ENCODE peak calls at places on chromosomes 5 and 9, in seven cellular contexts. One of them, this sample, is unnamed. For H3K27me3, the result is how much of the 10 kb centered on the place peaks cover.

GRCh38 chr5:41270423-41271251 is 57.3 kb upstream of the C6 start:
- DNase-seq in GM12878: no peak
- DNase-seq in HCT116: peak
- DNase-seq in H1: no peak
- DNase-seq in K562: no peak
- DNase-seq in HepG2: peak
- DNase-seq in SK-N-SH: peak
- DNase-seq in this sample: peak

GRCh38 chr5:31990296-31990695 is 183.8 kb downstream of the GOLPH3 start:
- DNase-seq in GM12878: no peak
- DNase-seq in HCT116: no peak
- DNase-seq in H1: no peak
- DNase-seq in K562: no peak
- DNase-seq in HepG2: no peak
- DNase-seq in SK-N-SH: no peak
- DNase-seq in this sample: no peak

GRCh38 chr9:126894052-126894603 is 20.5 kb upstream of the RALGPS1 start:
- DNase-seq in GM12878: no peak
- DNase-seq in HCT116: no peak
- DNase-seq in H1: no peak
- DNase-seq in K562: no peak
- DNase-seq in HepG2: no peak
- DNase-seq in SK-N-SH: no peak
- DNase-seq in this sample: no peak

GRCh38 chr5:113059232-113059805 is 82.7 kb downstream of the DCP2 start:
- DNase-seq in GM12878: no peak
- DNase-seq in HCT116: no peak
- DNase-seq in H1: no peak
- DNase-seq in K562: no peak
- DNase-seq in HepG2: no peak
- DNase-seq in SK-N-SH: peak
- DNase-seq in this sample: no peak

GRCh38 chr9:1157836-1158235 is 107.7 kb downstream of the DMRT2 start:
- DNase-seq in GM12878: no peak
- DNase-seq in HCT116: no peak
- DNase-seq in H1: no peak
- DNase-seq in K562: no peak
- DNase-seq in HepG2: no peak
- DNase-seq in SK-N-SH: no peak
- DNase-seq in this sample: no peak

GRCh38 chr9:89996717-89997116 is 391.9 kb downstream of the GADD45G start:
- DNase-seq in GM12878: no peak
- DNase-seq in HCT116: no peak
- DNase-seq in H1: no peak
- DNase-seq in K562: no peak
- DNase-seq in HepG2: peak
- DNase-seq in SK-N-SH: no peak
- DNase-seq in this sample: no peak

GRCh38 chr5:180201051-180201987 is 7.7 kb downstream of the RASGEF1C start:
- DNase-seq in GM12878: no peak
- DNase-seq in HCT116: peak
- DNase-seq in H1: peak
- DNase-seq in K562: peak
- DNase-seq in HepG2: peak
- DNase-seq in SK-N-SH: peak
- DNase-seq in this sample: peak

GRCh38 chr9:137254624-137255447 is at the start of gene NELFB:
- DNase-seq in GM12878: peak
- DNase-seq in HCT116: no peak
- DNase-seq in H1: no peak
- DNase-seq in K562: peak
- DNase-seq in HepG2: peak
- DNase-seq in SK-N-SH: peak
- DNase-seq in this sample: no peak

GRCh38 chr9:81032831-81033230 is 656.5 kb downstream of the TLE1 start:
- DNase-seq in GM12878: no peak
- DNase-seq in HCT116: no peak
- DNase-seq in H1: no peak
- DNase-seq in K562: no peak
- DNase-seq in HepG2: no peak
- DNase-seq in SK-N-SH: no peak
- DNase-seq in this sample: no peak

GRCh38 chr5:72063219-72063819 is 44.0 kb upstream of the MAP1B start:
- DNase-seq in GM12878: no peak
- DNase-seq in HCT116: no peak
- DNase-seq in H1: no peak
- DNase-seq in K562: peak
- DNase-seq in HepG2: peak
- DNase-seq in SK-N-SH: no peak
- DNase-seq in this sample: no peak

GRCh38 chr5:91514408-91514807 is 131.3 kb upstream of the ARRDC3 start:
- DNase-seq in GM12878: no peak
- DNase-seq in HCT116: no peak
- DNase-seq in H1: no peak
- DNase-seq in K562: no peak
- DNase-seq in HepG2: no peak
- DNase-seq in SK-N-SH: no peak
- DNase-seq in this sample: no peak

GRCh38 chr9:74496819-74497749 is at the start of gene RORB:
- DNase-seq in GM12878: no peak
- DNase-seq in HCT116: no peak
- DNase-seq in H1: no peak
- DNase-seq in K562: peak
- DNase-seq in HepG2: no peak
- DNase-seq in SK-N-SH: peak
- DNase-seq in this sample: no peak

GRCh38 chr5:112253478-112254250 is 165.4 kb downstream of the EPB41L4A start:
- DNase-seq in GM12878: no peak
- DNase-seq in HCT116: no peak
- DNase-seq in H1: no peak
- DNase-seq in K562: no peak
- DNase-seq in HepG2: no peak
- DNase-seq in SK-N-SH: no peak
- DNase-seq in this sample: no peak

GRCh38 chr9:37760416-37761165 is 7.0 kb downstream of the TRMT10B start:
- DNase-seq in GM12878: no peak
- DNase-seq in HCT116: no peak
- DNase-seq in H1: no peak
- DNase-seq in K562: no peak
- DNase-seq in HepG2: peak
- DNase-seq in SK-N-SH: no peak
- DNase-seq in this sample: no peak

GRCh38 chr5:110441035-110441434 is 285.4 kb downstream of the TMEM232 start:
- DNase-seq in GM12878: no peak
- DNase-seq in HCT116: peak
- DNase-seq in H1: peak
- DNase-seq in K562: no peak
- DNase-seq in HepG2: peak
- DNase-seq in SK-N-SH: peak
- DNase-seq in this sample: peak

GRCh38 chr5:36878421-36879088 is 2.0 kb downstream of the NIPBL start:
- DNase-seq in GM12878: no peak
- DNase-seq in HCT116: no peak
- DNase-seq in H1: no peak
- DNase-seq in K562: peak
- DNase-seq in HepG2: peak
- DNase-seq in SK-N-SH: peak
- DNase-seq in this sample: no peak
- TF ChIP-seq SIN3A in GM12878: no peak
- TF ChIP-seq SIN3A in HCT116: no peak
- TF ChIP-seq SIN3A in H1: peak
- TF ChIP-seq SIN3A in K562: no peak
- TF ChIP-seq SIN3A in HepG2: no peak
- TF ChIP-seq SIN3A in SK-N-SH: peak
- TF ChIP-seq SIN3A in this sample: no peak

GRCh38 chr5:50501510-50502209 is 60.6 kb upstream of the EMB start:
- DNase-seq in GM12878: peak
- DNase-seq in HCT116: no peak
- DNase-seq in H1: no peak
- DNase-seq in K562: no peak
- DNase-seq in HepG2: no peak
- DNase-seq in SK-N-SH: no peak
- DNase-seq in this sample: no peak
- H3K27ac ChIP-seq in GM12878: no peak
- H3K27ac ChIP-seq in HCT116: no peak
- H3K27ac ChIP-seq in H1: no peak
- H3K27ac ChIP-seq in K562: no peak
- H3K27ac ChIP-seq in HepG2: no peak
- H3K27ac ChIP-seq in SK-N-SH: no peak
- H3K27ac ChIP-seq in this sample: no peak

GRCh38 chr5:1865486-1865885 is 17.2 kb downstream of the IRX4 start:
- DNase-seq in GM12878: no peak
- DNase-seq in HCT116: no peak
- DNase-seq in H1: no peak
- DNase-seq in K562: no peak
- DNase-seq in HepG2: no peak
- DNase-seq in SK-N-SH: no peak
- DNase-seq in this sample: no peak
- H3K27me3 ChIP-seq in GM12878: under half
- H3K27me3 ChIP-seq in HCT116: under half
- H3K27me3 ChIP-seq in H1: under half
- H3K27me3 ChIP-seq in K562: half or more
- H3K27me3 ChIP-seq in HepG2: under half
- H3K27me3 ChIP-seq in SK-N-SH: half or more
- H3K27me3 ChIP-seq in this sample: under half

GRCh38 chr5:44779167-44779566 is 29.6 kb upstream of the MRPS30 start:
- DNase-seq in GM12878: no peak
- DNase-seq in HCT116: no peak
- DNase-seq in H1: no peak
- DNase-seq in K562: no peak
- DNase-seq in HepG2: no peak
- DNase-seq in SK-N-SH: no peak
- DNase-seq in this sample: no peak

GRCh38 chr5:44770936-44771717 is 37.6 kb upstream of the MRPS30 start:
- DNase-seq in GM12878: no peak
- DNase-seq in HCT116: no peak
- DNase-seq in H1: no peak
- DNase-seq in K562: no peak
- DNase-seq in HepG2: no peak
- DNase-seq in SK-N-SH: peak
- DNase-seq in this sample: no peak

DNA sequence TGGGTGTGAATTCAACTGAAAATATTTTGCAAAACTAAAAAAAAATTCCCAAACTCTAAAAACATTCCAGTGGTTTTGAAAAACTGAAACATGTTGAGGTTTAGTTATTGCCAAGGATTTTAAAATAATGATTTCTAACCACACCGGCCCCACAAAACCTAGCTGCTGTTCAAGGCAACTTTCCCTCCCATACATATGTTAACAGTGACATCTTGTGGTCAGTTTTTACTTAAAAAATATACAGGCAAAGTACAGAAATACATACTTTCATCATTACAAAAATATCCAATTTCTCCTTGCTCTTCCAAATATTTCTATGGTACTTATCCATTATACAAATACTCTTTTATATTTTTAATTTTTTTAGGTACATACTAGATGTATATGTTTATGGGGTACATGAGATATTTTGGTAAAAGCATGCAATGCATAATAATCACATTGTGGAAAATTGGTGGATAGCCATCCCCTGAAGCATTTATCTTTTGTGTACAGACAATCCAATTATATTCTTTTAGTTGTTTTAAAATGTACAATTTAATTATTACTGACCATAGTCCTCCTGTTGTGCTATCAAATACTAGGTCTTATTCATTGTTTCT is 34.4 kb upstream of the MRPS30 start:
- DNase-seq in GM12878: no peak
- DNase-seq in HCT116: peak
- DNase-seq in H1: no peak
- DNase-seq in K562: peak
- DNase-seq in HepG2: peak
- DNase-seq in SK-N-SH: peak
- DNase-seq in this sample: peak
- TF ChIP-seq SIN3A in GM12878: no peak
- TF ChIP-seq SIN3A in HCT116: no peak
- TF ChIP-seq SIN3A in H1: no peak
- TF ChIP-seq SIN3A in K562: no peak
- TF ChIP-seq SIN3A in HepG2: no peak
- TF ChIP-seq SIN3A in SK-N-SH: no peak
- TF ChIP-seq SIN3A in this sample: no peak

DNA sequence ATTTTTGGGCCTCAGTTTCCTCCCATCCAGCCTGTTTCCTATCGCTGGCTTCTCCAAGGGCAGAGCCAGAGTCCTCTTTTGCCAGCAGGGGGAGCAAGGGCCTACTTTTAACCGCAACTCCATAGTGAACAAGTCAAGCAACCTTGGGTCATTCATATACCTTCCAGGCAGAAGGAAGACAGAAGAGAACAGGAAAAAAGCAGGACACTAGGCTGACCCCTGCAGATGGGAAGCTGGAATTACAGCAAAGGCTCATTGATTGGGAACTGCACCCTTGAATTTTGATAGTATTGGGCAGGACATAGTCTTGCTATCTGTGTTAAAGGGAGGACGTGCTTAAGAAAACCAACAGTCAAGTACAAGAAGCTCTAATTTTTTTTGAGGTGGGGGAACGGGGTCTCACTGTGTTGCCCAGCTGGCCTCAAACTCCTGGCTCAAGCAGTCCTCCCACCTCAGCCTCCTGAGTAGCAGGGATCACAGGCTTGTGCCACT is 30.1 kb downstream of the QRFP start:
- DNase-seq in GM12878: peak
- DNase-seq in HCT116: peak
- DNase-seq in H1: peak
- DNase-seq in K562: peak
- DNase-seq in HepG2: peak
- DNase-seq in SK-N-SH: peak
- DNase-seq in this sample: peak
- H3K27ac ChIP-seq in GM12878: no peak
- H3K27ac ChIP-seq in HCT116: no peak
- H3K27ac ChIP-seq in H1: no peak
- H3K27ac ChIP-seq in K562: no peak
- H3K27ac ChIP-seq in HepG2: no peak
- H3K27ac ChIP-seq in SK-N-SH: no peak
- H3K27ac ChIP-seq in this sample: no peak

DNA sequence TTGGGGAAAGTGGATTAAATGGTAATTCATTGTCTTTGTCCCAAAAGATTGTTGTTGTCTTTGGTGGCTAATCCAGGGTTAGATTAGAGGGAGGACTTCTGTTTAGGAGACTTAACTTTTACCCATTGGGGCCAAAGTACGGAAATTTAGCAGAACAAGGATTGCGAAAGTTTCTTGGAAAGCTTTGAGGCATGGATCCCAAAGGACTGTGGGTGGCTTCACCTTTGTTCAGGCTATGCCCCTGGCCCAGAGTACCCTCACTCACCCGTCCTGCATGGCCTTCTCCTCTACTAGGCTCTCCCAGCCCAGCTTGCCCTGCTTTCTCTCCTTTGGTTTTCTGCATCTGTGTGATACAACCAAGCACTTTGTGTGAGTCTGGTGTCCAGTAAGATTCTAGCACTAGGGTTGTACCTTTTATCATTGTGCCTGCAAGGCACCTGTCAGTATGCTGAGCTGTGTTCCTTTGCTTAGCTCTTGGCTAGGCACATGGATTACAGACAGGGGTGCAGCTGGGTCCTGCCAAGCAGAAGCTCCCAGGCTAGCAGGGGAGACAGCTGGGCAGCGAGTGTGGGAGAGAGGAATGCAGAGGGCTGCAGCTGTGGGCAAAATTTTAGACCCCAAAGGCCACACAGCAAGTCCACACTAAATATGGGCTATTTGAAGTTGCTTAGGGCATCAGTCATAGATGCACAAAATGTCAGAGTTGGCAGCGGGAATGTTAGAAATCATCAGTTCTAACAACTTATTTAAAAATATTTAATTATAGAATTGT is 3.2 kb downstream of the PPARGC1B start:
- DNase-seq in GM12878: no peak
- DNase-seq in HCT116: no peak
- DNase-seq in H1: no peak
- DNase-seq in K562: no peak
- DNase-seq in HepG2: no peak
- DNase-seq in SK-N-SH: no peak
- DNase-seq in this sample: no peak
- H3K27me3 ChIP-seq in GM12878: under half
- H3K27me3 ChIP-seq in HCT116: under half
- H3K27me3 ChIP-seq in H1: under half
- H3K27me3 ChIP-seq in K562: under half
- H3K27me3 ChIP-seq in HepG2: under half
- H3K27me3 ChIP-seq in SK-N-SH: under half
- H3K27me3 ChIP-seq in this sample: under half

This sample was measured in Panc1.